ENCODE peak calls at places on chromosome 10, in four cellular contexts. C is CD4-positive, alpha-beta T cell; D is HepG2; K is GM10248. X is an unnamed sample.

GRCh38 chr10:4848341-4849041 is 22.5 kb downstream of the AKR1E2 start:
- DNase-seq in D (no peak), K (no peak), C (no peak), X (no peak)

GRCh38 chr10:34187201-34187600 is 627.9 kb downstream of the PARD3 start:
- DNase-seq in K (no peak), D (no peak), C (no peak), X (no peak)

GRCh38 chr10:72814134-72814790 is 79.3 kb upstream of the OIT3 start:
- DNase-seq in D (no peak), K (no peak), C (no peak), X (no peak)

GRCh38 chr10:109924100-109924499 is 789 bp upstream of the XPNPEP1 start:
- DNase-seq in C (no peak), K (no peak), D (no peak), X (no peak)

GRCh38 chr10:97412891-97413304 is 11.8 kb upstream of the RRP12 start:
- DNase-seq in D (peak; percentile 52), C (no peak), K (no peak), X (no peak)

GRCh38 chr10:72096115-72097000 is 8.0 kb upstream of the SPOCK2 start:
- DNase-seq in D (peak; percentile 72), C (no peak), K (no peak), X (no peak)

GRCh38 chr10:3793553-3793952 is 8.5 kb upstream of the KLF6 start:
- DNase-seq in K (no peak), D (no peak), C (no peak), X (no peak)

GRCh38 chr10:44463511-44464121 is 78.7 kb upstream of the CXCL12 start:
- DNase-seq in D (no peak), K (no peak), C (no peak), X (no peak)

GRCh38 chr10:27341001-27341400 is 100.4 kb upstream of the ACBD5 start:
- DNase-seq in C (no peak), D (peak; percentile 19), K (no peak), X (no peak)

GRCh38 chr10:121222842-121223241 is 371.7 kb downstream of the WDR11 start:
- DNase-seq in C (no peak), K (no peak), D (no peak), X (no peak)

GRCh38 chr10:97015199-97015693 is 170.5 kb downstream of the SLIT1 start:
- DNase-seq in C (no peak), K (no peak), D (no peak), X (no peak)

GRCh38 chr10:13672505-13672904 is 85.7 kb downstream of the PRPF18 start:
- DNase-seq in K (no peak), D (no peak), C (no peak), X (no peak)

GRCh38 chr10:89845541-89846275 is 144.3 kb downstream of the KIF20B start:
- DNase-seq in K (no peak), C (no peak), D (no peak), X (no peak)

GRCh38 chr10:49539320-49539885 is 482 bp upstream of the ERCC6 start:
- DNase-seq in K (peak; percentile 34), C (no peak), D (peak; percentile 24), X (no peak)

GRCh38 chr10:79381804-79382221 is 34.5 kb downstream of the PPIF start:
- DNase-seq in C (no peak), K (peak; percentile 10), D (peak; percentile 76), X (peak; percentile 4)

GRCh38 chr10:88370713-88371112 is 212.4 kb downstream of the RNLS start:
- DNase-seq in D (no peak), C (no peak), K (no peak), X (no peak)

GRCh38 chr10:6228647-6229046 is 25.9 kb downstream of the PFKFB3 start:
- DNase-seq in K (no peak), C (no peak), D (no peak), X (no peak)

GRCh38 chr10:131915990-131916766 is 15.4 kb downstream of the PPP2R2D start:
- DNase-seq in D (no peak), C (no peak), K (no peak), X (no peak)

GRCh38 chr10:57017356-57018037 is 656.4 kb upstream of the ZWINT start:
- DNase-seq in K (no peak), D (no peak), C (no peak), X (no peak)

DNA sequence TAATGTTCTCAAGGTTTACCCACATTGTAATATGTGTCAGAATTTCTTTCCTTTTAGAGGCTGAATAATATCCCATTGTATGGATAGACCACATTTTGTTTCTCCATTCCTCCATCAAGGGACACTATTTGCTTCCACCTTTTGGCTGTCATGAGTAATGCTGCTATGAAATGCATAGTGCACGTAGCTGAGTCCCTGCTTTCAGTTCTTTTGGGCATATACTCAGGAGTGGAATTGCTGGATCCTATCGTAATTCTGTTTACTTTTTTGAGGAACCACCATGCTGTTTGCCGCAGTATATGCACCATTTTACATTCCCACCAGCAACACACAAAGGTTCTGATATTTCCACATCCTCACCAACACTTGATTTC is 60.0 kb downstream of the PRF1 start:
- DNase-seq in K (no peak), D (no peak), C (no peak), X (no peak)
- TF ChIP-seq CTCF in K (no peak), D (no peak), C (no peak), X (no peak)

GRCh38 chr10:19416164-19416563 is 367.6 kb downstream of the MALRD1 start:
- DNase-seq in D (no peak), C (no peak), K (no peak), X (no peak)

GRCh38 chr10:19412531-19412930 is 363.9 kb downstream of the MALRD1 start:
- DNase-seq in D (peak; percentile 16), C (no peak), K (no peak), X (no peak)

GRCh38 chr10:19408924-19409323 is 360.3 kb downstream of the MALRD1 start:
- DNase-seq in C (no peak), D (no peak), K (no peak), X (no peak)

GRCh38 chr10:19411119-19411518 is 362.5 kb downstream of the MALRD1 start:
- DNase-seq in C (no peak), K (no peak), D (no peak), X (no peak)
- TF ChIP-seq CTCF in C (no peak), K (no peak), D (no peak), X (no peak)

GRCh38 chr10:69801094-69801433 is 642 bp upstream of the COL13A1 start:
- DNase-seq in D (peak; percentile 10), C (peak; percentile 2), K (peak; percentile 58), X (peak; percentile 57)
- TF ChIP-seq CTCF in D (peak; percentile 59), C (no peak), K (peak; percentile 41), X (peak; percentile 69)

GRCh38 chr10:985361-985760 is 2.9 kb upstream of the GTPBP4 start:
- DNase-seq in C (no peak), D (no peak), K (no peak), X (no peak)

GRCh38 chr10:983951-984705 is 4.1 kb upstream of the GTPBP4 start:
- DNase-seq in C (no peak), K (no peak), D (peak; percentile 75), X (no peak)

GRCh38 chr10:980468-980867 is 7.8 kb upstream of the GTPBP4 start:
- DNase-seq in K (no peak), C (no peak), D (no peak), X (no peak)

GRCh38 chr10:986137-986825 is 2.0 kb upstream of the GTPBP4 start:
- DNase-seq in D (no peak), C (no peak), K (no peak), X (no peak)

DNA sequence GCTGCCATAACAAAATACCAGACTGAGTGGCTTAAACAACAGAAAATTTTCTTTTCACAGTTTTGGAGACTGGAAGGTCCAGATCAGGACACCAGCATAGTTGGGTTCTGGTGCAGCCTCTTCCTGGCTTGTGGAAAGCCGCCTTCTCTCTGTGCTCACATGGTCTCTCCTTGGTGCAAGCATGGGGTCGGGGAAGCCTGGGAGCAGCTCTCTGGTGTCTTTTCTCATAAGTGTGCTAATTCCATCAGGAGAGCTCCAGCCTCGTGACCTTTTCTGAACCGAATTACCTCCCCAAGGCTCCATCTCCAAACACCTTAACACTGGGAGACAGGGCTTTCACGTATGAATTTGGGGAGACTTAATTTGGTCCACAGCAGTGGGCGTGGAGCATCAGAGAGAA is 4.8 kb upstream of the GTPBP4 start:
- DNase-seq in D (no peak), K (no peak), C (no peak), X (no peak)
- TF ChIP-seq CTCF in D (no peak), K (no peak), C (no peak), X (no peak)

DNA sequence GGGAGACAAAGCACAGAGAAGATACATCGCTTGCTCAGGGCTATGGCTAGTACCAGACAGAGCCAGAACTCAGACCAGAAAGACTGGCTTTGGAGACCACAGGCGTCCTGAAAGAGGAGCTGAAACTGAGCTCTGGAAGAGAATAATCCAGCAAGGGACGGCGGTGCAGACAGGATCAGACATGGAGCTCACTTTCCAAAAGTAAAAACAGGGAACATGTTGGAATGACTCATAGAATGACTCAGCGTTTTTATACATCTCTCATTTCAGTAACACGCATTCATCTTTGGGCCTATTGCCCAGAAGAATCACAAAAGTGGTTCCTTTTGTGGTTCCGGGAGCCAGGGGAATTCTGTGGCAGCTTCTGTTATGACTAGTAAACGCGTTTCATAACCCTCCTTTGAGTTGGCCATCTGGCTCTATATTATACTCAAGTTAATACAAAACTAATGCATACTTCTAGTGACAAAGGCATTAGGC is 37.2 kb downstream of the PLEKHS1 start:
- DNase-seq in C (no peak), D (no peak), K (peak; percentile 30), X (no peak)
- TF ChIP-seq CTCF in C (no peak), D (no peak), K (no peak), X (no peak)

GRCh38 chr10:132938472-132939329 is 3.7 kb downstream of the CFAP46 start:
- DNase-seq in D (peak; percentile 29), C (no peak), K (no peak), X (peak; percentile 9)
- TF ChIP-seq CTCF in D (peak; percentile 64), C (no peak), K (peak; percentile 54), X (no peak)

GRCh38 chr10:60441515-60441914 is 51.8 kb upstream of the ANK3 start:
- DNase-seq in D (peak; percentile 7), K (no peak), C (no peak), X (no peak)
- TF ChIP-seq CTCF in D (no peak), K (no peak), C (no peak), X (no peak)

GRCh38 chr10:75651452-75651851 is 220.0 kb downstream of the LRMDA start:
- DNase-seq in D (peak; percentile 13), C (no peak), K (no peak), X (no peak)
- TF ChIP-seq CTCF in D (peak; percentile 44), C (no peak), K (no peak), X (no peak)

DNA sequence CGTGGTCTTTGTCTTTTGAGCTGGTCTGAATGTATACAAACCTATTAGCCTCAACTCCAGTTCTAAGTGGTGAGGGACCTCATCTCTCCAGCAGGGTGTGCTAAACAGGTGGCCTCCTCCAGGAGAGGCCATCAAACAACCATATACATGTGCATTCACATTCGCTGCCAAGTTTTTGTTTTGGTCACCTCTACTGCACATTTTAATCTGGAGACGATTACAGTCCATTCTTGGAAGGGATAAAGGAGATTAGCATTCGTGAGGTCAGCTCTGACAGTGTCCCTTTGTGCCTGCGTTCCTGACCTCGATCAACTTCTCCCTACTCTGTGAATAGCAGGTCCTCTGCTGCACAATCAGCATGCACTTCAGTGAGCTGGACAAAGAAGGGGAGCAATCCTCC is 60.8 kb downstream of the RHOBTB1 start:
- DNase-seq in C (no peak), K (peak; percentile 18), D (peak; percentile 43), X (no peak)
- TF ChIP-seq CTCF in C (no peak), K (peak; percentile 39), D (peak; percentile 62), X (no peak)

X was measured in natural killer cell.